ENCODE peak calls at places on chromosomes 11 and 22, in six cellular contexts. One of them, this sample, is unnamed.

GRCh38 chr11:17145972-17146371 is 61.8 kb downstream of the PIK3C2A start:
- DNase-seq in A549: no peak
- DNase-seq in K562: no peak
- DNase-seq in H1: no peak
- DNase-seq in GM12878: no peak
- DNase-seq in HepG2: no peak
- DNase-seq in this sample: no peak

GRCh38 chr11:69413015-69413801 is 68.3 kb upstream of the LINC01488 start:
- DNase-seq in A549: no peak
- DNase-seq in K562: no peak
- DNase-seq in H1: no peak
- DNase-seq in GM12878: no peak
- DNase-seq in HepG2: no peak
- DNase-seq in this sample: no peak

GRCh38 chr11:95255523-95256165 is 24.6 kb upstream of the SESN3 start:
- DNase-seq in A549: no peak
- DNase-seq in K562: no peak
- DNase-seq in H1: no peak
- DNase-seq in GM12878: no peak
- DNase-seq in HepG2: no peak
- DNase-seq in this sample: no peak

GRCh38 chr11:67996622-67997459 is 7.1 kb downstream of the UNC93B1 start:
- DNase-seq in A549: no peak
- DNase-seq in K562: peak; percentile 95
- DNase-seq in H1: peak; percentile 85
- DNase-seq in GM12878: no peak
- DNase-seq in HepG2: no peak
- DNase-seq in this sample: peak; percentile 71

GRCh38 chr11:64592656-64593055 is 1.6 kb downstream of the SLC22A12 start:
- DNase-seq in A549: no peak
- DNase-seq in K562: no peak
- DNase-seq in H1: no peak
- DNase-seq in GM12878: no peak
- DNase-seq in HepG2: no peak
- DNase-seq in this sample: no peak

GRCh38 chr11:1870721-1871466 is 18.0 kb downstream of the LSP1 start:
- DNase-seq in A549: no peak
- DNase-seq in K562: peak; percentile 72
- DNase-seq in H1: no peak
- DNase-seq in GM12878: no peak
- DNase-seq in HepG2: no peak
- DNase-seq in this sample: no peak

GRCh38 chr22:24697671-24698082 is 76.8 kb downstream of the PIWIL3 start:
- DNase-seq in A549: no peak
- DNase-seq in K562: no peak
- DNase-seq in H1: no peak
- DNase-seq in GM12878: no peak
- DNase-seq in HepG2: no peak
- DNase-seq in this sample: no peak

GRCh38 chr22:22941831-22942510 is 54.4 kb downstream of the IGLL5 start:
- DNase-seq in A549: no peak
- DNase-seq in K562: no peak
- DNase-seq in H1: no peak
- DNase-seq in GM12878: no peak
- DNase-seq in HepG2: no peak
- DNase-seq in this sample: no peak

GRCh38 chr11:9109858-9110731 is 18.7 kb upstream of the SCUBE2 start:
- DNase-seq in A549: no peak
- DNase-seq in K562: no peak
- DNase-seq in H1: no peak
- DNase-seq in GM12878: no peak
- DNase-seq in HepG2: no peak
- DNase-seq in this sample: no peak

GRCh38 chr11:26105762-26106423 is 226.0 kb upstream of the ANO3 start:
- DNase-seq in A549: no peak
- DNase-seq in K562: no peak
- DNase-seq in H1: no peak
- DNase-seq in GM12878: no peak
- DNase-seq in HepG2: no peak
- DNase-seq in this sample: peak; percentile 12

GRCh38 chr11:15665368-15665871 is 550.7 kb downstream of the INSC start:
- DNase-seq in A549: no peak
- DNase-seq in K562: no peak
- DNase-seq in H1: no peak
- DNase-seq in GM12878: no peak
- DNase-seq in HepG2: peak; percentile 19
- DNase-seq in this sample: no peak

GRCh38 chr11:122791836-122792235 is 46.5 kb upstream of the CRTAM start:
- DNase-seq in A549: no peak
- DNase-seq in K562: no peak
- DNase-seq in H1: no peak
- DNase-seq in GM12878: no peak
- DNase-seq in HepG2: no peak
- DNase-seq in this sample: no peak

GRCh38 chr22:23211622-23212021 is 31.3 kb downstream of the BCR start:
- DNase-seq in A549: no peak
- DNase-seq in K562: peak; percentile 66
- DNase-seq in H1: no peak
- DNase-seq in GM12878: no peak
- DNase-seq in HepG2: no peak
- DNase-seq in this sample: no peak

GRCh38 chr22:31826443-31826842 is 72.6 kb downstream of the DEPDC5 start:
- DNase-seq in A549: no peak
- DNase-seq in K562: no peak
- DNase-seq in H1: no peak
- DNase-seq in GM12878: no peak
- DNase-seq in HepG2: no peak
- DNase-seq in this sample: no peak

GRCh38 chr11:47403135-47403534 is 5.3 kb upstream of the SLC39A13 start:
- DNase-seq in A549: no peak
- DNase-seq in K562: no peak
- DNase-seq in H1: no peak
- DNase-seq in GM12878: no peak
- DNase-seq in HepG2: no peak
- DNase-seq in this sample: no peak

GRCh38 chr11:12066799-12067508 is 43.4 kb upstream of the MICAL2 start:
- DNase-seq in A549: no peak
- DNase-seq in K562: no peak
- DNase-seq in H1: no peak
- DNase-seq in GM12878: no peak
- DNase-seq in HepG2: peak; percentile 50
- DNase-seq in this sample: no peak

DNA sequence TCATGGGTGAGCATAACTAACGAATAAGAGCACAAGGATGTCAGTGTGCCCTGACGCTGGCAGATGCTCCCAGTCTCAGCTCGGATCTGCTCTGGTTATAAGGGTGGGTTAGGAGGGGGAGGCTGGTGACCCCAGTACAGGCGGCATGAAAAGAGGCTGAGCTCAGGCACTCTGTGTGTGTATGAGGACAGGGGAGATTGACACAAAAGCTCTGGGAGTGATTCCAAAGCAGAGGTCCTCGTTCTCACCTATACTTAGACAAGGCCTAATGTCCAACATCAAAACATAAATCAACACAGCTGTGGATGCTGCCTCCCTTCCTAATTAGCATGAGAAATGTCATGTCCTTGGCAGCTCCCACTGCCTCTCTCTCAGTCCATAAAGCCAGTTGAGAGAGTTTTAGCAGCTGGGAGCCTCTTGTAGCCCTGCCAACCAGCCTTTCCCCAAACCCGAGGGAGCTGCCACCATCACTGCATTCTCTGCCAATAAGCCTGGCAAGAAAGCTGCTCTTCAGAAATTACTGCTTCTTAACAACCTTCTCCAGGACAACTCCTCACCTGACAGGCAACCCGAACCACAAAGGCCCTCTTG is 59.8 kb downstream of the SC5D start:
- DNase-seq in A549: no peak
- DNase-seq in K562: no peak
- DNase-seq in H1: no peak
- DNase-seq in GM12878: no peak
- DNase-seq in HepG2: no peak
- DNase-seq in this sample: no peak
- TF ChIP-seq CHD2 in A549: no peak
- TF ChIP-seq CHD2 in K562: no peak
- TF ChIP-seq CHD2 in H1: no peak
- TF ChIP-seq CHD2 in GM12878: no peak
- TF ChIP-seq CHD2 in HepG2: no peak
- TF ChIP-seq CHD2 in this sample: no peak

DNA sequence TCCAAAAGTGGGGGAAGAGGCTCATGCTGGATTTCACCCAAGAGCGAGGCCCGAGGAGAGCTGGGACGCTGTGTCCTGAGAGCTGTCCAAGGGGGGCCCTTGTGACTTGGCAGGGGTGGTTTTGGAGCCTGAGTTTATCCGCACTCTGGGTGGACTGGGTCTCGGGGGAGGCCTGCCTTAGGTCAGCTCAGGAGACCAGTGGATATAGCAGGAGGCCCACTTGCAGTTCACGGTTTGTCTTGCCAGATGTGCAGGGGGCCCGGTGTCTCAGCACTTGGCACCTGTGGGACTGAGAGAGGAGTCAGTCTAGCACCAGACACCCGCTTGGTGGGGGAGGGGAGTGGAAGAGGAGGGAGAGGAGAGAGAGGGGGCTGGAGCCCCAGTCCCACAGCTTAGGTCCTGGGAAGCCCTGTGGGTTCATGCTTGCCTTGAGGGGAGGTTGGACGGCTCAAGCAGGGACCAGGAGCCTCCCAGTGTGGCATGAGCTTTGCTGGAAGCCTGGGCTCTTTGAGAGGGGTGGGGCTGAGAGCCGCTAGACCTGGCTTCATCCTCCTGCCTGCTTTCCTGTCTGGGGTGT is 33.4 kb downstream of the PARVB start:
- DNase-seq in A549: no peak
- DNase-seq in K562: no peak
- DNase-seq in H1: no peak
- DNase-seq in GM12878: no peak
- DNase-seq in HepG2: no peak
- DNase-seq in this sample: no peak
- H3K4me3 ChIP-seq in A549: no peak overlapping the region
- H3K4me3 ChIP-seq in K562: no peak overlapping the region
- H3K4me3 ChIP-seq in H1: no peak overlapping the region
- H3K4me3 ChIP-seq in GM12878: no peak overlapping the region
- H3K4me3 ChIP-seq in HepG2: no peak overlapping the region
- H3K4me3 ChIP-seq in this sample: no peak overlapping the region

GRCh38 chr11:66593303-66593635 is 284 bp downstream of the CCS start:
- DNase-seq in A549: no peak
- DNase-seq in K562: no peak
- DNase-seq in H1: no peak
- DNase-seq in GM12878: no peak
- DNase-seq in HepG2: no peak
- DNase-seq in this sample: no peak

GRCh38 chr11:66592457-66593302 is at the start of the genes CCDC87 and CCS:
- DNase-seq in A549: peak; percentile 100
- DNase-seq in K562: peak; percentile 100
- DNase-seq in H1: peak; percentile 85
- DNase-seq in GM12878: peak; percentile 84
- DNase-seq in HepG2: peak; percentile 93
- DNase-seq in this sample: peak; percentile 100

GRCh38 chr11:66593650-66594049 is 665 bp downstream of the CCS start:
- DNase-seq in A549: no peak
- DNase-seq in K562: no peak
- DNase-seq in H1: no peak
- DNase-seq in GM12878: no peak
- DNase-seq in HepG2: no peak
- DNase-seq in this sample: no peak

GRCh38 chr11:66598993-66599392 is 6.0 kb downstream of the CCS start:
- DNase-seq in A549: no peak
- DNase-seq in K562: no peak
- DNase-seq in H1: no peak
- DNase-seq in GM12878: no peak
- DNase-seq in HepG2: no peak
- DNase-seq in this sample: no peak

GRCh38 chr11:66595245-66595904 is 2.4 kb downstream of the CCS start:
- DNase-seq in A549: no peak
- DNase-seq in K562: peak; percentile 35
- DNase-seq in H1: no peak
- DNase-seq in GM12878: peak; percentile 37
- DNase-seq in HepG2: no peak
- DNase-seq in this sample: no peak
- TF ChIP-seq CHD2 in A549: no peak
- TF ChIP-seq CHD2 in K562: no peak
- TF ChIP-seq CHD2 in H1: no peak
- TF ChIP-seq CHD2 in GM12878: no peak
- TF ChIP-seq CHD2 in HepG2: no peak
- TF ChIP-seq CHD2 in this sample: no peak

GRCh38 chr11:27541790-27542189 is 35.2 kb upstream of the LIN7C start:
- DNase-seq in A549: no peak
- DNase-seq in K562: no peak
- DNase-seq in H1: no peak
- DNase-seq in GM12878: no peak
- DNase-seq in HepG2: no peak
- DNase-seq in this sample: no peak

GRCh38 chr11:27545035-27545434 is 38.5 kb upstream of the LIN7C start:
- DNase-seq in A549: no peak
- DNase-seq in K562: no peak
- DNase-seq in H1: no peak
- DNase-seq in GM12878: no peak
- DNase-seq in HepG2: no peak
- DNase-seq in this sample: no peak

GRCh38 chr11:27551127-27551526 is 44.6 kb upstream of the LIN7C start:
- DNase-seq in A549: no peak
- DNase-seq in K562: no peak
- DNase-seq in H1: no peak
- DNase-seq in GM12878: no peak
- DNase-seq in HepG2: no peak
- DNase-seq in this sample: no peak

GRCh38 chr11:27540051-27540450 is 33.5 kb upstream of the LIN7C start:
- DNase-seq in A549: no peak
- DNase-seq in K562: no peak
- DNase-seq in H1: no peak
- DNase-seq in GM12878: no peak
- DNase-seq in HepG2: no peak
- DNase-seq in this sample: no peak

DNA sequence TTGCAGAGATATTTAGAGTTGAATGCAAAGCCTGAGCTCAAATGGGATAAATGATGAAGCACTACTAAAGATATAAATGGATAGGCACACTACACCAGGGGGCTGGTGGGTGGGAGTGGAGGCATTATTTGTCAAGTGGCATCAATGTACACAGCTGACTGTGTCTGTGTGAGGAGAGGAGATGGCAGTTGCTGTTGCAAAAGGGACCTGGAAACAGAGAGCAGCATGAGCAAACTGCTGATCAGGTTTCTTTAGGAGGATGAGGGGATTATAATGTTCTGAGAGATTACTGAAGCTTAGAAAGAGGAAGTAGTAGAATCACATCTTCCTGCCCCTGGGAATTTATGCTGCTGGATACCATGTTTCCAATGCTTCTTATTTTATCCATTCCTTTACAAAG is 39.4 kb upstream of the LIN7C start:
- DNase-seq in A549: no peak
- DNase-seq in K562: no peak
- DNase-seq in H1: no peak
- DNase-seq in GM12878: no peak
- DNase-seq in HepG2: no peak
- DNase-seq in this sample: no peak
- H3K4me3 ChIP-seq in A549: no peak overlapping the region
- H3K4me3 ChIP-seq in K562: no peak overlapping the region
- H3K4me3 ChIP-seq in H1: no peak overlapping the region
- H3K4me3 ChIP-seq in GM12878: no peak overlapping the region
- H3K4me3 ChIP-seq in HepG2: no peak overlapping the region
- H3K4me3 ChIP-seq in this sample: no peak overlapping the region